ENCODE peak calls at places on chromosome 18, in six cellular contexts. A is fibroblast of lung, C is A673, J is endothelial cell of umbilical vein, K is GM23338, B is neural progenitor cell. S is an unnamed sample.

GRCh38 chr18:56148373-56148772 is 490.0 kb downstream of the TXNL1 start:
- DNase-seq in A (peak), C (no peak), J (no peak), K (no peak), B (no peak), S (no peak)

GRCh38 chr18:42211201-42211600 is 256.2 kb downstream of the PIK3C3 start:
- DNase-seq in A (no peak), C (no peak), J (no peak), K (no peak), B (no peak), S (no peak)

GRCh38 chr18:55592572-55592971 is 4.6 kb upstream of the TCF4 start:
- DNase-seq in A (no peak), C (no peak), J (peak), K (no peak), B (no peak), S (no peak)

GRCh38 chr18:48064978-48065600 is 134.6 kb upstream of the SMAD2 start:
- DNase-seq in A (no peak), C (no peak), J (no peak), K (no peak), B (no peak), S (no peak)

GRCh38 chr18:58350526-58350925 is 278.4 kb downstream of the ALPK2 start:
- DNase-seq in A (no peak), C (no peak), J (no peak), K (no peak), B (no peak), S (peak)

GRCh38 chr18:78974115-78974740 is 5.4 kb upstream of the SALL3 start:
- DNase-seq in A (no peak), C (no peak), J (no peak), K (peak), B (peak), S (no peak)

GRCh38 chr18:37335337-37335736 is 230.3 kb downstream of the CELF4 start:
- DNase-seq in A (no peak), C (no peak), J (no peak), K (no peak), B (peak), S (no peak)

GRCh38 chr18:31516432-31516831 is 18.5 kb downstream of the DSG2 start:
- DNase-seq in A (no peak), C (no peak), J (no peak), K (no peak), B (peak), S (no peak)

GRCh38 chr18:75915941-75916640 is 488.6 kb upstream of the SMIM21 start:
- DNase-seq in A (no peak), C (peak), J (no peak), K (peak), B (peak), S (no peak)

GRCh38 chr18:36366994-36367839 is 69.7 kb downstream of the FHOD3 start:
- DNase-seq in A (no peak), C (no peak), J (no peak), K (no peak), B (no peak), S (no peak)

GRCh38 chr18:45617284-45617683 is 2.0 kb downstream of the SLC14A2 start:
- DNase-seq in A (peak), C (no peak), J (no peak), K (no peak), B (no peak), S (no peak)

GRCh38 chr18:59874166-59874565 is 25.6 kb upstream of the PMAIP1 start:
- DNase-seq in A (peak), C (no peak), J (peak), K (no peak), B (no peak), S (no peak)

GRCh38 chr18:57221084-57221483 is 74.2 kb downstream of the BOD1L2 start:
- DNase-seq in A (no peak), C (no peak), J (no peak), K (peak), B (peak), S (no peak)

GRCh38 chr18:70469916-70470315 is 181.1 kb downstream of the SOCS6 start:
- DNase-seq in A (no peak), C (peak), J (no peak), K (no peak), B (peak), S (no peak)

GRCh38 chr18:54740146-54740844 is 88.0 kb upstream of the RAB27B start:
- DNase-seq in A (peak), C (peak), J (peak), K (no peak), B (no peak), S (no peak)

GRCh38 chr18:68604256-68604655 is 110.7 kb downstream of the TMX3 start:
- DNase-seq in A (peak), C (peak), J (no peak), K (no peak), B (no peak), S (no peak)

GRCh38 chr18:23523429-23524212 is 20.3 kb downstream of the RMC1 start:
- DNase-seq in A (no peak), C (no peak), J (no peak), K (no peak), B (no peak), S (no peak)

GRCh38 chr18:74407888-74408287 is 49.2 kb downstream of the DIPK1C start:
- DNase-seq in A (no peak), C (no peak), J (no peak), K (no peak), B (no peak), S (no peak)

GRCh38 chr18:58391932-58392331 is 237.0 kb downstream of the ALPK2 start:
- DNase-seq in A (peak), C (peak), J (no peak), K (no peak), B (peak), S (no peak)

GRCh38 chr18:13566941-13567762 is 159.2 kb downstream of the FAM210A start:
- DNase-seq in A (peak), C (no peak), J (no peak), K (no peak), B (no peak), S (peak)

DNA sequence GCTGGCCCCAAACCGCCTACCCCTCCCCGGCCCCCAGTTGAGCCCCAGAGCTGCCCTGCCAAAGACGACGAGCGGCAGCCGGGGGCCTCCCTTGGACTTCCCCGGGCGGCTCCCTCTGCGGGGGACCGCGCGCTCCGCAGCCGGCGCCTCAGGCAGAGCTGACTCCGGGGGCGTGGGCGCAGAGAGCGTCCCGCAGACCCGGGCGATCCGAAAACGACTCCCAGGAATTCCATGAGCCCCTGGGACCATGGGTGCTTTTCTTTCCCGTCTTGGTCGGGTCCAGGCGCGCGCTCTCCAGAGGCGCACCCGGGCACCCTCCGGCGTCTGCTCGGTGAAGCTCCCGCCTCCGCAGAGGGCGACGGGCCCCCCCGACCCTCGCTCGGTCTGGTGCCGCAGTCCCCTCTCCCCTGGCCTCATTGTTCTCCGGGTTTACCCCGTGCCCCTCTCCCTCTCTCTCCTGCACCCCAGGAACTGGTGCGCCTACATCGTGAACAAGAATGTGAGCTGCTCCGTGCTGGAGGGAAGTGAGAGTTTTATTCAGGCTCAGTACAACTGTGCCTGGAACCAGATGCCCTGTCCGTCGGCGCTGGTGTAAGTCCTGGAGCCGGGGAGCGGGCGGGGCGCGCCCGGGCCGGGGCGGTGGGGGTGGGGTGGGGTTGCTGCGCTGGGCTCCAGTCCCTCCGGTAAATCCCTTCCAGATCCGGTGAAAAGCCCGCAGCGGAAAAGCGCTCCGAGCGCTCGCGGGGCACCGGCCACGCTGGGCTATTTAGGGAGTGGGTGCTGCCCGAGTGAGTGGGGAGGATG is 737 bp downstream of the EMILIN2 start:
- DNase-seq in A (peak), C (peak), J (no peak), K (peak), B (peak), S (no peak)
- TF ChIP-seq EZH2 in A (peak), C (no peak), J (no peak), K (peak), B (peak), S (no peak)

DNA sequence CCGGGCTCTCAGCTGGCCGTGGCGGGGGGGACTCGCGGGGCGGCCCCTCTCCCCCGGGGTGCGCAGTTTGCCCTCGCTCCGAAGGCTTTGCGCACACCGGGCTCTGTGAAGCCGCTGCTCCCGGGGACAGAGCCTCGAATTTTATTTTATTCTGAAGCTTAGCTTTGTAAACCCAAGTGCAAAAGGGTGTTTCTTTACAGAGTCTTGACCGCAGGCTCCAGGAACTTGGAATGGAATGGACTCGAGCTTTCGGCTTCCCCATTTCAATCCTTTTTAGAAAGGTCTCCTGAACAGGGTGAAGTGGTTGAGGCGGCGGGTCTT is 2.0 kb downstream of the GALR1 start:
- DNase-seq in A (no peak), C (no peak), J (no peak), K (peak), B (no peak), S (no peak)
- TF ChIP-seq EZH2 in A (no peak), C (no peak), J (no peak), K (no peak), B (peak), S (no peak)

DNA sequence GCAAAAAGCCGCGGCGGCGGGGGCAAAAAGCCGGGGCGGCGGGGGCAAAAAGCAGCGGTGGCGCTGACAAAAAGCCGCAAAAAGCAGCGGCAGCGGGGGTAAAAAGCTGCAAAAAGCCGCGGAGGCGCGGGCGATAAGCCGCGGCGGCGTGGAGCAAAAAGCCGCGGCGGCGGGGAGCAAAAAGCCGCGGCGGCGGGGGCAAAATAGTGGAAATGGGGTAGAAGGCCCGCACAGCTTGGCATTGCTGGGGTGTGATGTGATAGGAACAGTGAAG is 450.1 kb downstream of the ANKRD30B start:
- DNase-seq in A (no peak), C (no peak), J (no peak), K (no peak), B (no peak), S (no peak)
- TF ChIP-seq EZH2 in A (no peak), C (no peak), J (no peak), K (no peak), B (no peak), S (no peak)

GRCh38 chr18:43277164-43277600 is at the start of gene SYT4:
- DNase-seq in A (peak), C (peak), J (peak), K (peak), B (peak), S (peak)
- TF ChIP-seq EZH2 in A (no peak), C (no peak), J (no peak), K (no peak), B (peak), S (no peak)

GRCh38 chr18:34976899-34977786 is 64.1 kb upstream of the MAPRE2 start:
- DNase-seq in A (peak), C (peak), J (peak), K (peak), B (peak), S (no peak)
- TF ChIP-seq EZH2 in A (no peak), C (no peak), J (peak), K (no peak), B (peak), S (no peak)